ENCODE peak calls at places on chromosomes 13 and 19, in nine cellular contexts. One of them, this sample, is unnamed.

GRCh38 chr13:41501281-41501680 is 43.9 kb downstream of the RGCC start:
- DNase-seq in ovary: no peak
- DNase-seq in breast epithelium: no peak
- DNase-seq in tibial nerve: no peak
- DNase-seq in heart left ventricle: no peak
- DNase-seq in HCT116: no peak
- DNase-seq in gastrocnemius medialis: no peak
- DNase-seq in NB4: no peak
- DNase-seq in stomach: no peak
- DNase-seq in this sample: no peak

GRCh38 chr13:27338816-27339215 is 68.2 kb downstream of the RASL11A start:
- DNase-seq in heart left ventricle: no peak
- DNase-seq in tibial nerve: no peak
- DNase-seq in ovary: no peak
- DNase-seq in HCT116: peak
- DNase-seq in stomach: no peak
- DNase-seq in NB4: peak
- DNase-seq in gastrocnemius medialis: no peak
- DNase-seq in breast epithelium: no peak
- DNase-seq in this sample: no peak

GRCh38 chr19:13817615-13818371 is 22.6 kb downstream of the ZSWIM4 start:
- DNase-seq in stomach: peak
- DNase-seq in ovary: no peak
- DNase-seq in tibial nerve: no peak
- DNase-seq in HCT116: no peak
- DNase-seq in NB4: no peak
- DNase-seq in breast epithelium: no peak
- DNase-seq in heart left ventricle: no peak
- DNase-seq in gastrocnemius medialis: no peak
- DNase-seq in this sample: peak

GRCh38 chr13:49495783-49496762 is at the start of gene PHF11:
- DNase-seq in breast epithelium: peak
- DNase-seq in HCT116: no peak
- DNase-seq in stomach: peak
- DNase-seq in tibial nerve: peak
- DNase-seq in ovary: peak
- DNase-seq in heart left ventricle: peak
- DNase-seq in gastrocnemius medialis: peak
- DNase-seq in NB4: peak
- DNase-seq in this sample: peak

GRCh38 chr13:97100821-97101220 is 106.5 kb upstream of the OXGR1 start:
- DNase-seq in HCT116: no peak
- DNase-seq in heart left ventricle: no peak
- DNase-seq in stomach: no peak
- DNase-seq in ovary: no peak
- DNase-seq in breast epithelium: no peak
- DNase-seq in NB4: peak
- DNase-seq in tibial nerve: no peak
- DNase-seq in gastrocnemius medialis: no peak
- DNase-seq in this sample: no peak

GRCh38 chr13:94157705-94158218 is 321.7 kb downstream of the DCT start:
- DNase-seq in tibial nerve: peak
- DNase-seq in HCT116: no peak
- DNase-seq in gastrocnemius medialis: peak
- DNase-seq in heart left ventricle: no peak
- DNase-seq in stomach: no peak
- DNase-seq in NB4: no peak
- DNase-seq in breast epithelium: no peak
- DNase-seq in ovary: peak
- DNase-seq in this sample: no peak

GRCh38 chr19:34722353-34722752 is 11.7 kb upstream of the ZNF181 start:
- DNase-seq in gastrocnemius medialis: no peak
- DNase-seq in stomach: no peak
- DNase-seq in HCT116: no peak
- DNase-seq in tibial nerve: no peak
- DNase-seq in ovary: no peak
- DNase-seq in heart left ventricle: no peak
- DNase-seq in breast epithelium: no peak
- DNase-seq in NB4: no peak
- DNase-seq in this sample: no peak

GRCh38 chr19:58024661-58025060 is 9.2 kb upstream of the ZSCAN1 start:
- DNase-seq in gastrocnemius medialis: no peak
- DNase-seq in NB4: no peak
- DNase-seq in HCT116: no peak
- DNase-seq in breast epithelium: no peak
- DNase-seq in heart left ventricle: no peak
- DNase-seq in stomach: no peak
- DNase-seq in ovary: no peak
- DNase-seq in tibial nerve: no peak
- DNase-seq in this sample: no peak

GRCh38 chr19:42054205-42054604 is 15.8 kb downstream of the GRIK5 start:
- DNase-seq in ovary: no peak
- DNase-seq in HCT116: no peak
- DNase-seq in breast epithelium: no peak
- DNase-seq in tibial nerve: no peak
- DNase-seq in stomach: no peak
- DNase-seq in gastrocnemius medialis: no peak
- DNase-seq in heart left ventricle: no peak
- DNase-seq in NB4: no peak
- DNase-seq in this sample: no peak

GRCh38 chr19:49858591-49858985 is 7.6 kb downstream of the PTOV1 start:
- DNase-seq in NB4: no peak
- DNase-seq in ovary: no peak
- DNase-seq in HCT116: no peak
- DNase-seq in gastrocnemius medialis: no peak
- DNase-seq in heart left ventricle: no peak
- DNase-seq in stomach: no peak
- DNase-seq in tibial nerve: no peak
- DNase-seq in breast epithelium: no peak
- DNase-seq in this sample: no peak

GRCh38 chr19:49855676-49856573 is 5.0 kb downstream of the PTOV1 start:
- DNase-seq in tibial nerve: no peak
- DNase-seq in gastrocnemius medialis: no peak
- DNase-seq in NB4: no peak
- DNase-seq in ovary: no peak
- DNase-seq in breast epithelium: no peak
- DNase-seq in HCT116: no peak
- DNase-seq in stomach: no peak
- DNase-seq in heart left ventricle: no peak
- DNase-seq in this sample: no peak

GRCh38 chr19:49857834-49858590 is 7.1 kb downstream of the PTOV1 start:
- DNase-seq in stomach: no peak
- DNase-seq in heart left ventricle: no peak
- DNase-seq in NB4: no peak
- DNase-seq in HCT116: no peak
- DNase-seq in gastrocnemius medialis: no peak
- DNase-seq in breast epithelium: no peak
- DNase-seq in tibial nerve: no peak
- DNase-seq in ovary: no peak
- DNase-seq in this sample: no peak

GRCh38 chr19:49856574-49857021 is 5.6 kb downstream of the PTOV1 start:
- DNase-seq in tibial nerve: no peak
- DNase-seq in stomach: no peak
- DNase-seq in breast epithelium: no peak
- DNase-seq in heart left ventricle: no peak
- DNase-seq in NB4: no peak
- DNase-seq in ovary: no peak
- DNase-seq in HCT116: no peak
- DNase-seq in gastrocnemius medialis: no peak
- DNase-seq in this sample: no peak

DNA sequence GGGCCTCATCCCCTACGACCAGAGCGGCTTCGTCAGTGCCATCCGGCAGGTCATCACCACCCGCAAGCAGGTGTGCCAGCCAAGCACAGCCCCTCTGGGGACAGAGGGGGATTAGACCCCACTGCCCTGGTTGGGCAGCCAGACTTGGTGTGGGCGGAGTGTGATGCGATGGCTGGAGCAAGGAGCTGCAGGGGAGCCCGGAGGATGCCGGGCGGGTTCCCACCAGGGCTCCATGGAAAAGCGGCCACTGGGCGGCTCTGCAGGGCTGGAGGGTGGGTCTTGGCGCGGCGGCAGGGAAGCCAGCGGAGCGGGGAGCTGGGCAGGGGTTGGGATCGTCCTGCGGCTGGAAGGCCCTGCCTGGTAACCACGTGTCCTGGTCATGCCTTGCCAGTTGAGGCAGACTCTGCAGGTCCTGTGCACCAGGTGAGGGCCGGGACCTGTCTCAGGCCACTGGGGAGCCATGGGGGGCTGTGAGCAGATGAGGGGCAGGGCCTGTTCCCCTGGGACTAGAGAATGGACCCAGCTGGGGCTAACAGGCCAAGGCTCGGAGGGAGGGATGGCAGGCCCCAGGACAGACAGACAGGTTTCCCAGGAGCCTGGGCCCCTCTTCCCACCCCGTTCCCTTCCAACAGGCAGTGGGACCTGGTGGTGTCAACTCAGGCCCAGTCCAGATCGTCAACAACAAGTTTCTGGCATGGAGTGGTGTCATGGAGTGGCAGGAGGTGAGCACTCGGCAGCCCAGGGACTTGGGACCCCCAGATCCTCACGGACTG is 6.3 kb downstream of the PTOV1 start:
- DNase-seq in tibial nerve: no peak
- DNase-seq in HCT116: no peak
- DNase-seq in gastrocnemius medialis: no peak
- DNase-seq in heart left ventricle: no peak
- DNase-seq in stomach: no peak
- DNase-seq in ovary: peak
- DNase-seq in NB4: no peak
- DNase-seq in breast epithelium: no peak
- DNase-seq in this sample: no peak
- TF ChIP-seq POLR2A in tibial nerve: no peak
- TF ChIP-seq POLR2A in HCT116: no peak
- TF ChIP-seq POLR2A in gastrocnemius medialis: no peak
- TF ChIP-seq POLR2A in heart left ventricle: no peak
- TF ChIP-seq POLR2A in stomach: no peak
- TF ChIP-seq POLR2A in ovary: no peak
- TF ChIP-seq POLR2A in NB4: no peak
- TF ChIP-seq POLR2A in breast epithelium: no peak
- TF ChIP-seq POLR2A in this sample: no peak

GRCh38 chr13:24505256-24505655 is 7.3 kb downstream of the PARP4 start:
- DNase-seq in NB4: peak
- DNase-seq in ovary: no peak
- DNase-seq in heart left ventricle: no peak
- DNase-seq in HCT116: no peak
- DNase-seq in stomach: no peak
- DNase-seq in breast epithelium: no peak
- DNase-seq in tibial nerve: no peak
- DNase-seq in gastrocnemius medialis: no peak
- DNase-seq in this sample: no peak
- H3K4me3 ChIP-seq in NB4: peak
- H3K4me3 ChIP-seq in ovary: no peak
- H3K4me3 ChIP-seq in heart left ventricle: no peak
- H3K4me3 ChIP-seq in HCT116: no peak
- H3K4me3 ChIP-seq in stomach: no peak
- H3K4me3 ChIP-seq in breast epithelium: no peak
- H3K4me3 ChIP-seq in tibial nerve: no peak
- H3K4me3 ChIP-seq in gastrocnemius medialis: no peak
- H3K4me3 ChIP-seq in this sample: no peak

GRCh38 chr13:65553328-65553727 is 1676.8 kb downstream of the PCDH9 start:
- DNase-seq in stomach: no peak
- DNase-seq in heart left ventricle: peak
- DNase-seq in gastrocnemius medialis: no peak
- DNase-seq in HCT116: no peak
- DNase-seq in breast epithelium: no peak
- DNase-seq in ovary: no peak
- DNase-seq in tibial nerve: no peak
- DNase-seq in NB4: no peak
- DNase-seq in this sample: no peak
- TF ChIP-seq POLR2A in stomach: no peak
- TF ChIP-seq POLR2A in heart left ventricle: no peak
- TF ChIP-seq POLR2A in gastrocnemius medialis: no peak
- TF ChIP-seq POLR2A in HCT116: no peak
- TF ChIP-seq POLR2A in breast epithelium: no peak
- TF ChIP-seq POLR2A in ovary: no peak
- TF ChIP-seq POLR2A in tibial nerve: no peak
- TF ChIP-seq POLR2A in NB4: no peak
- TF ChIP-seq POLR2A in this sample: no peak

GRCh38 chr19:7497292-7497691 is 8.5 kb upstream of the PEX11G start:
- DNase-seq in NB4: peak
- DNase-seq in stomach: no peak
- DNase-seq in HCT116: no peak
- DNase-seq in gastrocnemius medialis: no peak
- DNase-seq in tibial nerve: no peak
- DNase-seq in breast epithelium: no peak
- DNase-seq in heart left ventricle: peak
- DNase-seq in ovary: no peak
- DNase-seq in this sample: no peak

GRCh38 chr19:7502552-7502951 is 13.4 kb upstream of the ZNF358 start:
- DNase-seq in HCT116: no peak
- DNase-seq in gastrocnemius medialis: no peak
- DNase-seq in stomach: no peak
- DNase-seq in breast epithelium: no peak
- DNase-seq in tibial nerve: no peak
- DNase-seq in heart left ventricle: no peak
- DNase-seq in NB4: no peak
- DNase-seq in ovary: no peak
- DNase-seq in this sample: no peak

GRCh38 chr19:7504684-7505083 is 11.2 kb upstream of the ZNF358 start:
- DNase-seq in tibial nerve: no peak
- DNase-seq in gastrocnemius medialis: no peak
- DNase-seq in ovary: no peak
- DNase-seq in NB4: no peak
- DNase-seq in breast epithelium: no peak
- DNase-seq in stomach: no peak
- DNase-seq in HCT116: no peak
- DNase-seq in heart left ventricle: no peak
- DNase-seq in this sample: no peak

GRCh38 chr19:7505288-7505681 is 10.6 kb upstream of the ZNF358 start:
- DNase-seq in tibial nerve: no peak
- DNase-seq in NB4: no peak
- DNase-seq in HCT116: no peak
- DNase-seq in stomach: no peak
- DNase-seq in breast epithelium: no peak
- DNase-seq in ovary: no peak
- DNase-seq in gastrocnemius medialis: no peak
- DNase-seq in heart left ventricle: peak
- DNase-seq in this sample: peak

GRCh38 chr19:7500811-7501450 is 12.1 kb upstream of the PEX11G start:
- DNase-seq in breast epithelium: no peak
- DNase-seq in gastrocnemius medialis: no peak
- DNase-seq in HCT116: peak
- DNase-seq in heart left ventricle: peak
- DNase-seq in tibial nerve: no peak
- DNase-seq in NB4: no peak
- DNase-seq in ovary: peak
- DNase-seq in stomach: peak
- DNase-seq in this sample: peak
- H3K4me3 ChIP-seq in breast epithelium: peak
- H3K4me3 ChIP-seq in gastrocnemius medialis: peak
- H3K4me3 ChIP-seq in HCT116: peak
- H3K4me3 ChIP-seq in heart left ventricle: peak
- H3K4me3 ChIP-seq in tibial nerve: peak
- H3K4me3 ChIP-seq in NB4: no peak
- H3K4me3 ChIP-seq in ovary: peak
- H3K4me3 ChIP-seq in stomach: peak
- H3K4me3 ChIP-seq in this sample: peak